ENCODE peak calls at places on chromosomes 5 and 9, in five cellular contexts. J is HCT116, W is stomach, I is GM04504, U is mesendoderm. P is an unnamed sample.

GRCh38 chr9:3698531-3698930 is 172.7 kb upstream of the RFX3 start:
- DNase-seq in W (no peak), U (no peak), J (no peak), I (no peak), P (no peak)

GRCh38 chr5:149024477-149024876 is 38.4 kb downstream of the SH3TC2 start:
- DNase-seq in W (no peak), I (no peak), J (no peak), U (no peak), P (no peak)

GRCh38 chr5:548256-548655 is 24.0 kb upstream of the SLC9A3 start:
- DNase-seq in U (no peak), I (no peak), W (no peak), J (no peak), P (no peak)

GRCh38 chr5:10133830-10134229 is 115.9 kb downstream of the ATPSCKMT start:
- DNase-seq in I (peak), J (no peak), W (no peak), U (peak), P (no peak)

GRCh38 chr9:12817702-12818101 is 42.9 kb downstream of the LURAP1L start:
- DNase-seq in U (no peak), I (no peak), W (peak), J (peak), P (no peak)

GRCh38 chr5:151347364-151347763 is at the start of gene SLC36A2:
- DNase-seq in U (no peak), W (no peak), I (no peak), J (no peak), P (no peak)

GRCh38 chr9:127158995-127159801 is 36.8 kb upstream of the ANGPTL2 start:
- DNase-seq in U (peak), W (peak), I (peak), J (peak), P (peak)

GRCh38 chr5:1875843-1876671 is 6.7 kb downstream of the IRX4 start:
- DNase-seq in U (peak), W (no peak), J (no peak), I (no peak), P (no peak)

GRCh38 chr9:36535106-36535505 is 37.6 kb upstream of the MELK start:
- DNase-seq in I (no peak), W (no peak), U (peak), J (no peak), P (no peak)

GRCh38 chr9:71806916-71807315 is 38.6 kb upstream of the CEMIP2 start:
- DNase-seq in U (peak), I (no peak), W (peak), J (peak), P (no peak)

GRCh38 chr5:140840978-140841962 is at the start of gene PCDHA8:
- DNase-seq in J (peak), W (no peak), U (peak), I (no peak), P (no peak)

GRCh38 chr9:33676746-33677505 is 118.4 kb upstream of the PRSS3 start:
- DNase-seq in U (peak), W (peak), I (no peak), J (no peak), P (no peak)

GRCh38 chr9:132670359-132670815 is at the start of gene GTF3C4:
- DNase-seq in W (peak), J (peak), I (peak), U (no peak), P (no peak)

GRCh38 chr9:86980802-86981201 is 33.5 kb upstream of the GAS1 start:
- DNase-seq in J (no peak), I (no peak), W (no peak), U (no peak), P (no peak)

GRCh38 chr5:103290846-103291245 is 32.3 kb downstream of the MACIR start:
- DNase-seq in W (no peak), J (no peak), I (no peak), U (no peak), P (no peak)

GRCh38 chr5:153896701-153897100 is 142.0 kb downstream of the FAM114A2 start:
- DNase-seq in I (peak), J (no peak), W (no peak), U (no peak), P (peak)

GRCh38 chr5:68240771-68241170 is 25.2 kb downstream of the PIK3R1 start:
- DNase-seq in U (no peak), J (no peak), I (no peak), W (no peak), P (no peak)

GRCh38 chr5:179409806-179410205 is 64.5 kb upstream of the ADAMTS2 start:
- DNase-seq in J (no peak), U (no peak), I (no peak), W (no peak), P (no peak)

GRCh38 chr5:96843140-96843539 is 33.2 kb upstream of the ERAP2 start:
- DNase-seq in U (no peak), W (no peak), J (no peak), I (no peak), P (no peak)

GRCh38 chr5:154211611-154212390 is 21.3 kb downstream of the GALNT10 start:
- DNase-seq in U (no peak), I (peak), J (no peak), W (no peak), P (peak)

GRCh38 chr9:136907011-136907914 is 20.9 kb downstream of the TRAF2 start:
- DNase-seq in U (no peak), J (no peak), W (no peak), I (no peak), P (no peak)

GRCh38 chr9:21801683-21802417 is 586 bp upstream of the MTAP start:
- DNase-seq in J (peak), W (peak), U (peak), I (peak), P (peak)

GRCh38 chr5:32076699-32077695 is 97.1 kb downstream of the GOLPH3 start:
- DNase-seq in I (peak), W (peak), U (peak), J (peak), P (no peak)

GRCh38 chr5:111582962-111583669 is 70.8 kb upstream of the STARD4 start:
- DNase-seq in J (no peak), W (no peak), U (peak), I (peak), P (peak)

GRCh38 chr9:136232964-136233363 is 12.6 kb downstream of the QSOX2 start:
- DNase-seq in J (no peak), I (no peak), W (no peak), U (no peak), P (no peak)

GRCh38 chr9:112341741-112342140 is 8.3 kb upstream of the PTBP3 start:
- DNase-seq in J (no peak), U (peak), I (no peak), W (no peak), P (peak)

GRCh38 chr9:118563677-118564076 is 805.6 kb downstream of the BRINP1 start:
- DNase-seq in J (no peak), U (peak), W (no peak), I (no peak), P (no peak)

GRCh38 chr9:107760469-107761242 is 271.1 kb upstream of the KLF4 start:
- DNase-seq in J (no peak), U (no peak), I (no peak), W (no peak), P (no peak)

GRCh38 chr9:105401651-105402050 is 46.2 kb upstream of the FSD1L start:
- DNase-seq in U (peak), I (no peak), J (no peak), W (no peak), P (no peak)

GRCh38 chr9:125995006-125995405 is 247.8 kb downstream of the PBX3 start:
- DNase-seq in J (no peak), I (no peak), W (no peak), U (no peak), P (no peak)

GRCh38 chr9:136527721-136528710 is 17.8 kb downstream of the NOTCH1 start:
- DNase-seq in J (no peak), U (no peak), I (no peak), W (peak), P (no peak)

GRCh38 chr5:128546658-128547281 is 8.7 kb upstream of the FBN2 start:
- DNase-seq in I (no peak), U (peak), W (no peak), J (no peak), P (no peak)

P was measured in GM04503.